ENCODE peak calls at places on chromosomes 1 and 21, in four cellular contexts. T is heart left ventricle, N is progenitor cell of endocrine pancreas, Q is mesothelial cell of epicardium. R is an unnamed sample.

GRCh38 chr1:208149776-208150514 is 94.2 kb downstream of the PLXNA2 start:
- DNase-seq in T (no peak), N (no peak), Q (no peak), R (no peak)

GRCh38 chr1:20999525-21000244 is 177.0 kb downstream of the EIF4G3 start:
- DNase-seq in T (no peak), N (no peak), Q (no peak), R (no peak)

GRCh38 chr1:14653461-14653960 is 55.0 kb downstream of the KAZN start:
- DNase-seq in T (no peak), N (no peak), Q (no peak), R (no peak)

GRCh38 chr21:43287974-43288755 is 119.4 kb downstream of the CRYAA start:
- DNase-seq in T (peak; percentile 40), N (no peak), Q (no peak), R (no peak)

GRCh38 chr21:42567861-42568260 is 54.2 kb downstream of the SLC37A1 start:
- DNase-seq in T (peak; percentile 36), N (no peak), Q (peak; percentile 0), R (no peak)

GRCh38 chr1:178938959-178939317 is 68.1 kb upstream of the ANGPTL1 start:
- DNase-seq in T (peak; percentile 81), N (no peak), Q (no peak), R (no peak)

GRCh38 chr1:48761411-48761810 is 15.3 kb downstream of the BEND5 start:
- DNase-seq in T (no peak), N (no peak), Q (no peak), R (no peak)

GRCh38 chr1:233661376-233662159 is 47.7 kb downstream of the KCNK1 start:
- DNase-seq in T (no peak), N (no peak), Q (no peak), R (no peak)

GRCh38 chr1:235468970-235469369 is 35.3 kb downstream of the B3GALNT2 start:
- DNase-seq in T (no peak), N (no peak), Q (no peak), R (no peak)

GRCh38 chr1:175548774-175549173 is 194.6 kb downstream of the TNR start:
- DNase-seq in T (no peak), N (no peak), Q (no peak), R (no peak)

GRCh38 chr1:56120021-56120420 is 459.3 kb downstream of the PLPP3 start:
- DNase-seq in T (no peak), N (no peak), Q (no peak), R (no peak)

DNA sequence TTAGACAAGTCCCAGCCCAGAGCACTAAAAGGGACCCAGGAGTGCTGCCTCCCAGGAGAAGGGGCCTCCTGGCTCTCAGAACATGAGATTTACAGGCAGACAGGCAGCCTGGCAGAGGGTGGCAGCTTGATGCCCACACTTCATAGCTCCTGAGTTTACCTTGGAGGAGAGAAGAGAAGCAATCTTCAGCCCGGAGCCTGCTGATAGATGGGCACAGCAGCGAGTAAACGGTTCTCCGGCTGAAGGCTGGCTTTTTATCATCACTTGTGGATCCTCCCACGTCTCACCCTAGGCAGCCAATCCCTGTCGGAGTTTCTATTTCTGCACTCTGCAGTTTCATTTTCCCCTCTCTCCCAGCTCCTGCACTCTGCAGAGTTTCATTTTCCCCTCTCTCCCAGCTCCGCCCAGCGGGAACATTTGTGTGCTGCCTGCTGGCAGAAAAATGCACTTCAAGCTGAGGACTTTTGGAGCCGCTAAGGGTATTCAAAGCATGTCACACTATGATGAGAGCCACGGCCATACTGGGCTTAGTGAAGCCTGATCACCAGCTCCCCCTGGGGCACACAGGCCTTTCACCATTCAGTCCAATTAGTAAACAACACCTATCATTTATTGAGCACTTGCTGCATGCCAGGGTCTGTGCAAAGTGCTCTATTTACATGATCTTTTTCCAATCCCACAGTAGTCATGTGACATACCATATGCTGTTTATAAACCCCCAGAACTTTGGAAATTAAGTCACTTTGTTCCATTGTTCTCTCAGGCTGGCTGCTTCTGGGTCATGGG is at the start of gene IFI6:
- DNase-seq in T (peak; percentile 85), N (peak; percentile 49), Q (peak; percentile 72), R (peak; percentile 63)
- TF ChIP-seq CTCF in T (peak; percentile 62), N (peak; percentile 42), Q (no peak), R (no peak)

DNA sequence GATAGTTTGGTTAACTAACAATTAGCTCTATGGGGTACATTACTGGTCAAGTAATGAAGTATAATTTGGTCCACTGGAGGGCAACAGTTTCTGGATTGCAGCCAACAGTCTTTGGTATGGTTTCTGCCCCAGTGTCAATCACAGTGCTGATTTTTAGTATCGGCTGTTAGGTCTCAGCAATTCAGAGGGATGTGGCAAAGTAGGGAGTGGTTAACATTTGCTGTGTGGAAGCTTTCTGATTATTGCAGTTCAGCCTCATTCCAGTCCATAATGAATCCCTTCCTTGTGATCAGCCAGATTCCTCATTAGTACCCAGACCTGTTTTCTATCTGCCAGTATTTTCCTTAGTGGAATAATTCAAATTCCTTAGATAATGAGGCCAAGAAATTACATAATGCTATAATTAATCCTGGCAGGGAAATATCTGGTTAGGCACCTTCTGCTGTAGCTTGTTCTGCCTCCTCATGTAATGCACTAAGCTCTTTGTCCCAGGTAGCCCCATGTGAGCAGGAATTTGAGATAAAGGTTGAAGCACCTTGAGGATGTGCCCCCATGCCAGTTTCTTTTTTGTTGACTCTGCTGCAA is 14.0 kb downstream of the F3 start:
- DNase-seq in T (no peak), N (no peak), Q (no peak), R (no peak)
- TF ChIP-seq CTCF in T (no peak), N (no peak), Q (no peak), R (no peak)

GRCh38 chr1:101039245-101039644 is 13.7 kb upstream of the DPH5 start:
- DNase-seq in T (no peak), N (no peak), Q (no peak), R (no peak)

GRCh38 chr1:101043776-101044175 is 18.2 kb upstream of the DPH5 start:
- DNase-seq in T (no peak), N (no peak), Q (no peak), R (no peak)

GRCh38 chr1:101041300-101041699 is 15.7 kb upstream of the DPH5 start:
- DNase-seq in T (no peak), N (no peak), Q (no peak), R (no peak)

GRCh38 chr1:101037316-101037715 is 11.7 kb upstream of the DPH5 start:
- DNase-seq in T (no peak), N (no peak), Q (no peak), R (no peak)

DNA sequence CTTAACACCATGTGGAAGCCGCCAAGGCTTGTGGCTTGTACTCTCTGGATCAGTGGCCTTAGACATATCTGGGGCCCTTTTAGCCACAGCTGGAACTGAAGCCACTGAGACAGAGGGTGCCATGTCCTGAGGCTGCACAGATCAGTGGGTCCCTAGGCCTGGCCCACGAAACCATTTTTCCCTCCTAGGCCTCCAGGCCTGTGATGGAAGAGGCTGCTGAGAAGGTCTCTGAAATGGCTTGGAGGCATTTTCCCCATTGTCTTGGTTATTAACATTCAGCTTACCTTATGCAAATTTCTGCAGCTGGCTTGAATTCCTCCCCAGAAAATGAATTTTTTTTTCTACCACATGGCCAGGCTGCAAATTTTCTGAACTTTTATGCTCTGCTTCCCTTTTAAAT is 15.1 kb upstream of the DPH5 start:
- DNase-seq in T (no peak), N (no peak), Q (no peak), R (no peak)
- TF ChIP-seq CTCF in T (no peak), N (no peak), Q (no peak), R (no peak)

GRCh38 chr1:227894831-227895451 is 52.8 kb downstream of the WNT9A start:
- DNase-seq in T (no peak), N (no peak), Q (peak; percentile 16), R (peak; percentile 10)

GRCh38 chr1:227896710-227897655 is 50.7 kb downstream of the WNT9A start:
- DNase-seq in T (peak; percentile 35), N (no peak), Q (no peak), R (peak; percentile 5)

GRCh38 chr1:227897704-227898438 is 49.9 kb downstream of the WNT9A start:
- DNase-seq in T (no peak), N (no peak), Q (peak; percentile 9), R (peak; percentile 11)

GRCh38 chr1:227894306-227894721 is 53.4 kb downstream of the WNT9A start:
- DNase-seq in T (peak; percentile 38), N (no peak), Q (no peak), R (no peak)

GRCh38 chr1:227895828-227896685 is 51.7 kb downstream of the WNT9A start:
- DNase-seq in T (peak; percentile 57), N (no peak), Q (peak; percentile 56), R (peak; percentile 12)
- TF ChIP-seq CTCF in T (no peak), N (no peak), Q (no peak), R (no peak)